ENCODE peak calls at places on chromosomes 13 and 19, in eight cellular contexts. K is left ventricle myocardium inferior; U is CD4-positive, alpha-beta T cell; M is A673; C is uterus; A is adrenal gland; D is psoas muscle; Q is transverse colon. P is an unnamed sample.
A peak's percentile ranks its signal among the peaks of the same experiment; 100 is the strongest.

GRCh38 chr19:34712606-34713261 is 21.3 kb upstream of the ZNF181 start:
- DNase-seq in K (no peak), C (peak; percentile 58), Q (peak; percentile 50), D (no peak), A (peak; percentile 68), M (peak; percentile 85), U (no peak), P (peak; percentile 68)

GRCh38 chr13:20487927-20488326 is 37.7 kb downstream of the CRYL1 start:
- DNase-seq in U (no peak), M (no peak), D (no peak), C (no peak), Q (no peak), A (no peak), K (no peak), P (no peak)

GRCh38 chr19:56671613-56671994 is at the start of gene ZNF835:
- DNase-seq in A (peak; percentile 96), C (peak; percentile 94), K (peak; percentile 97), Q (peak; percentile 87), D (peak; percentile 95), U (peak; percentile 87), M (peak; percentile 83), P (peak; percentile 86)

GRCh38 chr13:114164027-114164426 is 15.0 kb upstream of the CFAP97D2 start:
- DNase-seq in C (no peak), M (no peak), U (no peak), A (no peak), Q (no peak), D (no peak), K (no peak), P (no peak)

GRCh38 chr19:19064811-19065745 is 1.3 kb downstream of the SLC25A42 start:
- DNase-seq in Q (peak; percentile 36), U (no peak), K (no peak), A (no peak), M (peak; percentile 54), D (no peak), C (no peak), P (peak; percentile 51)

GRCh38 chr19:3481241-3482090 is 1.1 kb upstream of the SMIM24 start:
- DNase-seq in D (no peak), A (no peak), K (no peak), C (no peak), M (no peak), Q (no peak), U (no peak), P (no peak)

GRCh38 chr19:8367327-8368001 is 3.5 kb downstream of the ANGPTL4 start:
- DNase-seq in M (peak; percentile 89), K (peak; percentile 91), A (peak; percentile 75), D (peak; percentile 96), C (peak; percentile 85), Q (peak; percentile 87), U (no peak), P (peak; percentile 87)

GRCh38 chr13:41398494-41399190 is 58.7 kb upstream of the RGCC start:
- DNase-seq in D (no peak), K (no peak), Q (no peak), M (peak; percentile 24), A (no peak), C (no peak), U (no peak), P (no peak)

GRCh38 chr19:32691952-32692726 is 518 bp downstream of the NUDT19 start:
- DNase-seq in C (no peak), A (peak; percentile 67), D (peak; percentile 85), K (peak; percentile 71), M (peak; percentile 54), Q (peak; percentile 66), U (peak; percentile 54), P (peak; percentile 72)

GRCh38 chr13:113724780-113725315 is 34.2 kb upstream of the TMEM255B start:
- DNase-seq in D (peak; percentile 87), Q (peak; percentile 73), K (peak; percentile 75), U (peak; percentile 89), M (peak; percentile 37), A (peak; percentile 77), C (peak; percentile 61), P (peak; percentile 80)

GRCh38 chr19:8641908-8642547 is 11.6 kb downstream of the NFILZ start:
- DNase-seq in C (no peak), K (no peak), A (no peak), M (peak; percentile 76), D (no peak), Q (no peak), U (no peak), P (no peak)

GRCh38 chr13:63497601-63498000 is 2082.0 kb upstream of the PCDH20 start:
- DNase-seq in D (no peak), M (no peak), K (no peak), Q (no peak), U (no peak), A (no peak), C (no peak), P (no peak)

GRCh38 chr13:25990801-25991200 is 61.0 kb downstream of the SHISA2 start:
- DNase-seq in U (no peak), C (no peak), K (no peak), A (no peak), Q (no peak), M (no peak), D (no peak), P (no peak)

GRCh38 chr19:19418548-19419260 is 13.2 kb downstream of the GATAD2A start:
- DNase-seq in C (no peak), A (no peak), U (no peak), Q (no peak), D (no peak), M (no peak), K (no peak), P (no peak)

GRCh38 chr19:13149628-13150186 is 468 bp downstream of the STX10 start:
- DNase-seq in C (peak; percentile 43), U (no peak), A (peak; percentile 64), D (peak; percentile 73), Q (peak; percentile 68), K (peak; percentile 44), M (peak; percentile 57), P (peak; percentile 71)

GRCh38 chr19:44869728-44870470 is 21.2 kb upstream of the TOMM40 start:
- DNase-seq in A (no peak), U (no peak), Q (peak; percentile 62), C (no peak), M (no peak), K (no peak), D (peak; percentile 65), P (no peak)

GRCh38 chr13:114099191-114099590 is 33.2 kb downstream of the RASA3 start:
- DNase-seq in A (no peak), C (peak; percentile 72), M (peak; percentile 65), K (peak; percentile 83), Q (peak; percentile 60), D (peak; percentile 94), U (peak; percentile 23), P (peak; percentile 43)

GRCh38 chr13:50670847-50671542 is 172.5 kb downstream of the DLEU7 start:
- DNase-seq in A (no peak), K (no peak), D (no peak), M (no peak), U (no peak), Q (no peak), C (no peak), P (no peak)

GRCh38 chr19:53962887-53963435 is at the start of gene CACNG8:
- DNase-seq in Q (no peak), M (no peak), U (no peak), D (no peak), K (no peak), C (no peak), A (no peak), P (no peak)

GRCh38 chr13:53098455-53098854 is 69.8 kb downstream of the OLFM4 start:
- DNase-seq in U (no peak), C (no peak), K (no peak), M (no peak), Q (no peak), A (no peak), D (no peak), P (no peak)

GRCh38 chr19:3115916-3116602 is 19.8 kb upstream of the GNA15 start:
- DNase-seq in C (no peak), K (no peak), A (no peak), U (no peak), Q (no peak), M (no peak), D (peak; percentile 45), P (peak; percentile 46)

GRCh38 chr13:92677571-92677970 is 549.0 kb upstream of the GPC6 start:
- DNase-seq in D (no peak), Q (no peak), M (peak; percentile 15), C (no peak), U (no peak), K (no peak), A (no peak), P (no peak)

GRCh38 chr19:9909251-9909650 is 27.1 kb downstream of the OLFM2 start:
- DNase-seq in C (no peak), D (no peak), Q (no peak), M (no peak), A (no peak), U (no peak), K (no peak), P (no peak)
- H3K27me3 ChIP-seq in C (peaks cover 4% of the 10 kb centered on the region), D (peaks cover 50% of the 10 kb centered on the region), Q (peaks cover 31% of the 10 kb centered on the region), M (no peaks in the 10 kb centered on the region), A (no peaks in the 10 kb centered on the region), U (peaks cover 23% of the 10 kb centered on the region), K (peaks cover 100% of the 10 kb centered on the region), P (no peaks in the 10 kb centered on the region)

GRCh38 chr19:36379510-36379819 is 464 bp upstream of the ZFP14 start:
- DNase-seq in C (no peak), M (no peak), D (no peak), Q (no peak), U (no peak), K (no peak), A (no peak), P (no peak)
- H3K27ac ChIP-seq in C (peak overlapping the region; percentile 78), M (peak overlapping the region; percentile 77), D (peak overlapping the region; percentile 86), Q (peak overlapping the region; percentile 93), U (peak overlapping the region; percentile 74), K (peak overlapping the region; percentile 91), A (no peak overlapping the region), P (peak overlapping the region; percentile 51)

DNA sequence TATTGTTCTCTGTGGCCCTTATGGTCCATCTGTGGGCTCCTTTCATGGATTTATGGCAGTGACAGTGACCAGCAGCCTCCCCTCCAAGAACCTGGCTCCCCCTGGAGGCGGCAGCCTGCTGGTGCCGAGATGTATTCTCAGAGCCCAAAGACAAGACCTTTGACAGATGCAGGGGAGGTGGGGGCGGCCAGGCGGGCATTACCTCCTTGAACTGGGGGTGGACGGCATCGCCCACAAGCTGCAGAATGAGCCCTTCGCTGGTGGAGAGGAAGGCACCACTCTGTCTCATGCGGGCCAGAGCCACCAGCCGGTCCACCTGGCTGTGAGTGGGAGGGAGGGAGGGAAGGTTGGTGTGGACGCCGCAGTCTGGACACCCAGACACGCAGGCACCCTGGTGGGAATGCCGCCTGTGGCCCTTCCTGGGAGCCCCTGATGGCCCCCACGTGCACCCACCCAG is 6.6 kb downstream of the ISOC2 start:
- DNase-seq in K (no peak), D (no peak), M (peak; percentile 60), A (no peak), C (no peak), U (peak; percentile 62), Q (no peak), P (no peak)
- TF ChIP-seq CTCF in K (peak; percentile 56), D (peak; percentile 44), M (peak; percentile 78), A (peak; percentile 24), C (no peak), U (peak; percentile 54), Q (peak; percentile 43), P (peak; percentile 25)

DNA sequence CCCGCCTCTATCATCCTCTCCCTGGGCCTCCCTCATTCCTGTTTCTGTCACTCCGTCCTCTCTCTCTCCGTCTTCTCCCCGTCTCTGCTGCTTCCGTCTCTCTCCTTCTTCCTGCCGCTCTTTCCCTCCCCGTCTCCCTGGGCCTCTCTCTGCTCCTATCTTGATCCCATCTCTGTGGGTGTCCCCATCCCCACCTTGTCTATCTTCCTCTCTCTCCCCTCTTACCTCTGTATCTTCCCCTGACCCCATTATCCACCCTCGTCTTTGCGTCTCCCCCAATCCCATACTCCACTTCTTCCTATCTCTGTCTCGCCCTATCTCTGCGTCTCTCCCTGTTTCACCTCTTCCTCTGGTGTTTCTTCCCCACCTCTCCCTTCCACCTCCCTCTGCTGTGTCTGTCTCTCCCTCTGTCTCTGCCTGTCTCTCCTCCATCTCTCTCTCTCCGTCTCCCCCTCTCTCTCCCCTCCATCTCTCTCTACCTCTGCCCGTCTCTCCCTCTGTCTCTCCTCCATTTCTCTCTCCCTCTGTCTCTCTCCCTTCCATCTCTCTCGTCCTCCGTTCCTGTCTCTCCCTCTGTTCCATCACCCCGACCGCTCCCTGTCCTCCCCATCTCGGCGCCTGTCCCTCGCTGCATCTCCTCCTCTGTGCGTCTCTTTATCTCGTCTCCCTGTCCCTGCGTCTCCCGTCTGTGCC is 4.3 kb downstream of the GRIN2D start:
- DNase-seq in K (no peak), U (no peak), C (no peak), Q (no peak), M (peak; percentile 36), A (no peak), D (no peak), P (no peak)
- H3K27me3 ChIP-seq in K (peaks cover 54% of the 10 kb centered on the region), U (peaks cover 34% of the 10 kb centered on the region), C (peaks cover 25% of the 10 kb centered on the region), Q (peaks cover 54% of the 10 kb centered on the region), M (no peaks in the 10 kb centered on the region), A (peaks cover 40% of the 10 kb centered on the region), D (peaks cover 51% of the 10 kb centered on the region), P (no peaks in the 10 kb centered on the region)

P was measured in right lobe of liver.